ENCODE peak calls at places on chromosomes 1 and 21, in four cellular contexts. M is NCI-H2029, E is foreskin fibroblast, R is coronary artery. Y is an unnamed sample.

GRCh38 chr1:170927955-170928850 is 7.1 kb upstream of the MROH9 start:
- DNase-seq in M (no peak), E (no peak), R (no peak), Y (no peak)

GRCh38 chr1:212118167-212118871 is 82.8 kb downstream of the DTL start:
- DNase-seq in M (no peak), E (no peak), R (no peak), Y (no peak)

GRCh38 chr21:45549670-45550463 is 7.6 kb upstream of the SLC19A1 start:
- DNase-seq in M (no peak), E (no peak), R (no peak), Y (peak; percentile 82)

GRCh38 chr1:93615201-93616150 is 66.2 kb downstream of the BCAR3 start:
- DNase-seq in M (no peak), E (peak; percentile 62), R (peak; percentile 73), Y (no peak)

GRCh38 chr1:222250376-222250775 is 297.5 kb downstream of the HHIPL2 start:
- DNase-seq in M (no peak), E (no peak), R (no peak), Y (no peak)

GRCh38 chr1:223244366-223245103 is 101.5 kb upstream of the TLR5 start:
- DNase-seq in M (no peak), E (no peak), R (peak; percentile 33), Y (no peak)

GRCh38 chr1:65066766-65067490 is 81.1 kb upstream of the AK4 start:
- DNase-seq in M (peak; percentile 93), E (peak; percentile 76), R (peak; percentile 94), Y (peak; percentile 96)

GRCh38 chr1:78145105-78145580 is 99.4 kb downstream of the GIPC2 start:
- DNase-seq in M (peak; percentile 53), E (peak; percentile 69), R (no peak), Y (no peak)

GRCh38 chr1:205088341-205088740 is 4.1 kb upstream of the TMEM81 start:
- DNase-seq in M (no peak), E (no peak), R (no peak), Y (no peak)

GRCh38 chr1:209062081-209062480 is 521.4 kb upstream of the CAMK1G start:
- DNase-seq in M (no peak), E (no peak), R (no peak), Y (no peak)

GRCh38 chr1:94641990-94642389 is 100.4 kb upstream of the F3 start:
- DNase-seq in M (no peak), E (no peak), R (no peak), Y (no peak)

GRCh38 chr1:200351826-200352549 is 57.8 kb downstream of the ZNF281 start:
- DNase-seq in M (no peak), E (peak; percentile 91), R (no peak), Y (no peak)

GRCh38 chr1:183029591-183030000 is 6.4 kb downstream of the LAMC1 start:
- DNase-seq in M (no peak), E (peak; percentile 74), R (no peak), Y (no peak)

GRCh38 chr21:38660333-38661295 is 145.1 kb upstream of the ETS2 start:
- DNase-seq in M (peak; percentile 13), E (no peak), R (peak; percentile 80), Y (no peak)

GRCh38 chr1:155729031-155729898 is 40.4 kb downstream of the DAP3 start:
- DNase-seq in M (no peak), E (peak; percentile 52), R (no peak), Y (no peak)

GRCh38 chr1:204920511-204920910 is 49.8 kb downstream of the NFASC start:
- DNase-seq in M (no peak), E (no peak), R (no peak), Y (no peak)

GRCh38 chr21:45511661-45512431 is 30.4 kb downstream of the SLC19A1 start:
- DNase-seq in M (no peak), E (no peak), R (no peak), Y (peak; percentile 74)

GRCh38 chr21:16624468-16625102 is 888.3 kb upstream of the CXADR start:
- DNase-seq in M (peak; percentile 31), E (no peak), R (no peak), Y (no peak)

GRCh38 chr1:93616996-93617669 is 64.5 kb downstream of the BCAR3 start:
- DNase-seq in M (peak; percentile 92), E (no peak), R (peak; percentile 81), Y (no peak)

GRCh38 chr1:212712451-212713303 is 13.0 kb upstream of the BATF3 start:
- DNase-seq in M (no peak), E (no peak), R (no peak), Y (no peak)

GRCh38 chr1:36083635-36084501 is at the start of gene TEKT2:
- DNase-seq in M (peak; percentile 24), E (no peak), R (no peak), Y (no peak)

GRCh38 chr1:178679237-178679636 is 45.8 kb upstream of the RALGPS2 start:
- DNase-seq in M (no peak), E (no peak), R (no peak), Y (no peak)

GRCh38 chr21:36059823-36060158 is 535 bp downstream of the SETD4 start:
- DNase-seq in M (no peak), E (peak; percentile 22), R (peak; percentile 79), Y (peak; percentile 77)

GRCh38 chr1:25064465-25065238 is 134.6 kb upstream of the RUNX3 start:
- DNase-seq in M (no peak), E (no peak), R (no peak), Y (peak; percentile 49)

GRCh38 chr1:160370561-160371345 is 3.9 kb downstream of the NHLH1 start:
- DNase-seq in M (no peak), E (no peak), R (peak; percentile 54), Y (no peak)